ENCODE peak calls at places on chromosomes 12 and 14, in six cellular contexts. L is K562, R is endothelial cell of umbilical vein, X is NB4, J is GM12878, T is HepG2. H is an unnamed sample.

GRCh38 chr14:26528415-26529182 is 69.2 kb downstream of the NOVA1 start:
- DNase-seq in T (no peak), X (no peak), R (no peak), J (no peak), L (no peak), H (no peak)

GRCh38 chr14:77761205-77761931 is 412 bp upstream of the SNW1 start:
- DNase-seq in T (peak; percentile 62), R (no peak), X (peak; percentile 56), J (peak; percentile 84), L (peak; percentile 29), H (peak; percentile 58)

GRCh38 chr14:104390221-104390931 is 189.2 kb upstream of the C14orf180 start:
- DNase-seq in R (no peak), T (no peak), L (no peak), X (no peak), J (no peak), H (no peak)

GRCh38 chr12:65655074-65655493 is 169.2 kb upstream of the HMGA2 start:
- DNase-seq in L (peak; percentile 53), X (no peak), T (no peak), J (no peak), R (peak; percentile 59), H (no peak)

GRCh38 chr12:3752096-3752709 is 706 bp downstream of the CRACR2A start:
- DNase-seq in L (peak; percentile 41), T (peak; percentile 13), R (peak; percentile 45), X (peak; percentile 85), J (peak; percentile 45), H (no peak)

GRCh38 chr12:126588586-126589249 is 1523.5 kb downstream of the AACS start:
- DNase-seq in J (no peak), L (no peak), T (no peak), X (no peak), R (no peak), H (no peak)

GRCh38 chr14:105365101-105365500 is 33.2 kb upstream of the TEX22 start:
- DNase-seq in T (no peak), R (no peak), X (no peak), L (no peak), J (no peak), H (no peak)

GRCh38 chr12:93080452-93080851 is 151.4 kb upstream of the EEA1 start:
- DNase-seq in X (no peak), T (no peak), J (no peak), R (peak; percentile 12), L (no peak), H (no peak)

GRCh38 chr12:124368421-124369032 is 73.6 kb downstream of the RFLNA start:
- DNase-seq in R (no peak), J (no peak), T (no peak), X (no peak), L (no peak), H (no peak)

GRCh38 chr12:91109148-91109564 is 2.1 kb downstream of the LUM start:
- DNase-seq in T (peak; percentile 20), J (peak; percentile 15), R (peak; percentile 74), X (peak; percentile 68), L (peak; percentile 32), H (peak; percentile 62)

GRCh38 chr12:42213954-42214426 is 24.1 kb downstream of the YAF2 start:
- DNase-seq in J (no peak), X (no peak), T (no peak), L (no peak), R (peak; percentile 24), H (no peak)

GRCh38 chr12:1811281-1811947 is 9.0 kb upstream of the LRTM2 start:
- DNase-seq in X (peak; percentile 96), T (peak; percentile 75), J (no peak), R (peak; percentile 57), L (no peak), H (no peak)

GRCh38 chr14:64440494-64440893 is 24.8 kb upstream of the AKAP5 start:
- DNase-seq in T (no peak), J (no peak), R (no peak), L (no peak), X (no peak), H (no peak)

GRCh38 chr12:120078868-120079267 is 37.7 kb downstream of the RAB35 start:
- DNase-seq in R (no peak), X (no peak), L (no peak), T (no peak), J (no peak), H (no peak)

GRCh38 chr14:97052001-97052400 is 254.8 kb downstream of the VRK1 start:
- DNase-seq in T (no peak), L (no peak), X (no peak), J (no peak), R (no peak), H (no peak)

GRCh38 chr14:44316647-44317432 is 190.2 kb downstream of the FSCB start:
- DNase-seq in T (peak; percentile 58), J (no peak), R (peak; percentile 47), X (peak; percentile 76), L (peak; percentile 36), H (peak; percentile 68)

GRCh38 chr14:92690171-92691011 is 58.0 kb downstream of the LGMN start:
- DNase-seq in J (no peak), T (peak; percentile 45), X (peak; percentile 45), R (peak; percentile 59), L (peak; percentile 15), H (peak; percentile 76)

GRCh38 chr12:124332900-124333299 is 38.0 kb downstream of the RFLNA start:
- DNase-seq in X (no peak), L (no peak), J (no peak), R (no peak), T (no peak), H (no peak)

GRCh38 chr14:58107947-58108552 is 44.0 kb downstream of the ARMH4 start:
- DNase-seq in R (peak; percentile 67), J (no peak), T (peak; percentile 44), X (peak; percentile 64), L (peak; percentile 31), H (peak; percentile 76)

GRCh38 chr12:5078423-5078822 is 34.7 kb downstream of the KCNA5 start:
- DNase-seq in X (no peak), R (no peak), J (no peak), L (no peak), T (no peak), H (no peak)

GRCh38 chr14:23119362-23120327 is 590 bp upstream of the CEBPE start:
- DNase-seq in J (no peak), X (peak; percentile 96), L (no peak), R (no peak), T (no peak), H (no peak)
- TF ChIP-seq MYC in J (no peak), X (peak; percentile 41), L (no peak), R (no peak), T (no peak), H (no peak)

GRCh38 chr12:74111688-74112360 is 425.8 kb upstream of the ATXN7L3B start:
- DNase-seq in L (no peak), R (no peak), X (peak; percentile 61), J (no peak), T (peak; percentile 13), H (no peak)
- TF ChIP-seq MYC in L (no peak), R (no peak), X (no peak), J (no peak), T (no peak), H (no peak)

GRCh38 chr12:107760207-107760816 is 625 bp downstream of the PRDM4 start:
- DNase-seq in J (no peak), T (peak; percentile 19), X (peak; percentile 61), L (no peak), R (peak; percentile 30), H (peak; percentile 36)
- TF ChIP-seq MYC in J (no peak), T (peak; percentile 10), X (peak; percentile 24), L (no peak), R (no peak), H (no peak)

DNA sequence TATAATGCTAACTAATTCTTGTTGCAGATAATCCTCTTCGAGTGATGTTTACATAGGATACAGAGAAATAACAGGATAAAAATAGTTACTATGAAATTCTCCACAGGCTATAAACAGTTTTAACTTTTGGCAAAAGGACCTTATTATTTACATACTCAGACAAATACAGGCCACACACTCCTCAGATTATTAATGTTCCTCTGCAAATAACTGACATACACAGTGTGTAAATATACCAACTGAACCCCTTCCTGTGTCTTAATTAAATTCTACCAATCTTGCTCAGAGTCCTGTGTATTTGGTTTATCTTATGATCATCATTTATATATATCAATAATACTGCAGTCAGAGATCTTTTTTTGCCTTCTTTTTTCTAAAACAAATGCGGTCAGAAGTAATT is 112.0 kb upstream of the DIO2 start:
- DNase-seq in L (no peak), X (no peak), R (no peak), J (no peak), T (no peak), H (no peak)
- TF ChIP-seq MYC in L (no peak), X (no peak), R (no peak), J (no peak), T (no peak), H (no peak)

GRCh38 chr12:46555379-46555778 is 182.8 kb upstream of the SLC38A2 start:
- DNase-seq in T (no peak), X (no peak), L (no peak), R (no peak), J (no peak), H (no peak)

GRCh38 chr12:46556105-46556559 is 183.6 kb upstream of the SLC38A2 start:
- DNase-seq in L (no peak), R (peak; percentile 58), J (no peak), X (no peak), T (peak; percentile 87), H (peak; percentile 68)

GRCh38 chr12:46553911-46554310 is 181.3 kb upstream of the SLC38A2 start:
- DNase-seq in J (no peak), X (no peak), T (no peak), R (no peak), L (no peak), H (no peak)

GRCh38 chr12:46554461-46554860 is 181.9 kb upstream of the SLC38A2 start:
- DNase-seq in R (no peak), X (peak; percentile 43), J (no peak), L (no peak), T (no peak), H (no peak)

GRCh38 chr12:46553266-46553665 is 180.7 kb upstream of the SLC38A2 start:
- DNase-seq in T (peak; percentile 12), J (no peak), L (no peak), R (peak; percentile 19), X (no peak), H (peak; percentile 52)
- TF ChIP-seq MYC in T (no peak), J (no peak), L (no peak), R (no peak), X (no peak), H (no peak)